ENCODE peak calls at places on chromosomes 6 and 20, in ten cellular contexts. One of them, this sample, is unnamed.

GRCh38 chr6:137234505-137234863 is 15.3 kb upstream of the IFNGR1 start:
- DNase-seq in IMR-90: no peak
- DNase-seq in skeletal muscle cell: no peak
- DNase-seq in keratinocyte: no peak
- DNase-seq in heart left ventricle: no peak
- DNase-seq in choroid plexus epithelial cell: no peak
- DNase-seq in CD8-positive, alpha-beta T cell: peak
- DNase-seq in HAP-1: no peak
- DNase-seq in CD8-positive, alpha-beta memory T cell: peak
- DNase-seq in PC-3: peak
- DNase-seq in this sample: peak

GRCh38 chr6:112331306-112331705 is 15.8 kb upstream of the RFPL4B start:
- DNase-seq in IMR-90: no peak
- DNase-seq in skeletal muscle cell: no peak
- DNase-seq in keratinocyte: peak
- DNase-seq in heart left ventricle: no peak
- DNase-seq in choroid plexus epithelial cell: no peak
- DNase-seq in CD8-positive, alpha-beta T cell: no peak
- DNase-seq in HAP-1: no peak
- DNase-seq in CD8-positive, alpha-beta memory T cell: no peak
- DNase-seq in PC-3: no peak
- DNase-seq in this sample: peak

GRCh38 chr6:69863766-69864165 is 2.6 kb upstream of the COL19A1 start:
- DNase-seq in IMR-90: no peak
- DNase-seq in skeletal muscle cell: no peak
- DNase-seq in keratinocyte: no peak
- DNase-seq in heart left ventricle: no peak
- DNase-seq in choroid plexus epithelial cell: no peak
- DNase-seq in CD8-positive, alpha-beta T cell: no peak
- DNase-seq in HAP-1: peak
- DNase-seq in CD8-positive, alpha-beta memory T cell: no peak
- DNase-seq in PC-3: no peak
- DNase-seq in this sample: no peak

GRCh38 chr20:47818466-47818865 is 33.2 kb upstream of the SULF2 start:
- DNase-seq in IMR-90: no peak
- DNase-seq in skeletal muscle cell: no peak
- DNase-seq in keratinocyte: no peak
- DNase-seq in heart left ventricle: no peak
- DNase-seq in choroid plexus epithelial cell: no peak
- DNase-seq in CD8-positive, alpha-beta T cell: no peak
- DNase-seq in HAP-1: no peak
- DNase-seq in CD8-positive, alpha-beta memory T cell: no peak
- DNase-seq in PC-3: no peak
- DNase-seq in this sample: no peak

GRCh38 chr20:59931511-59932312 is 1.7 kb downstream of the SYCP2 start:
- DNase-seq in IMR-90: no peak
- DNase-seq in skeletal muscle cell: no peak
- DNase-seq in keratinocyte: no peak
- DNase-seq in heart left ventricle: no peak
- DNase-seq in choroid plexus epithelial cell: no peak
- DNase-seq in CD8-positive, alpha-beta T cell: no peak
- DNase-seq in HAP-1: peak
- DNase-seq in CD8-positive, alpha-beta memory T cell: no peak
- DNase-seq in PC-3: no peak
- DNase-seq in this sample: no peak

GRCh38 chr20:44714701-44715494 is at the start of gene CCN5:
- DNase-seq in IMR-90: peak
- DNase-seq in skeletal muscle cell: no peak
- DNase-seq in keratinocyte: no peak
- DNase-seq in heart left ventricle: peak
- DNase-seq in choroid plexus epithelial cell: peak
- DNase-seq in CD8-positive, alpha-beta T cell: no peak
- DNase-seq in HAP-1: no peak
- DNase-seq in CD8-positive, alpha-beta memory T cell: no peak
- DNase-seq in PC-3: peak
- DNase-seq in this sample: peak

GRCh38 chr6:126041516-126042447 is 55.4 kb downstream of the TRMT11 start:
- DNase-seq in IMR-90: peak
- DNase-seq in skeletal muscle cell: no peak
- DNase-seq in keratinocyte: no peak
- DNase-seq in heart left ventricle: no peak
- DNase-seq in choroid plexus epithelial cell: no peak
- DNase-seq in CD8-positive, alpha-beta T cell: no peak
- DNase-seq in HAP-1: no peak
- DNase-seq in CD8-positive, alpha-beta memory T cell: no peak
- DNase-seq in PC-3: no peak
- DNase-seq in this sample: no peak

GRCh38 chr6:2097464-2097863 is 147.9 kb downstream of the GMDS start:
- DNase-seq in IMR-90: no peak
- DNase-seq in skeletal muscle cell: no peak
- DNase-seq in keratinocyte: no peak
- DNase-seq in heart left ventricle: no peak
- DNase-seq in choroid plexus epithelial cell: no peak
- DNase-seq in CD8-positive, alpha-beta T cell: no peak
- DNase-seq in HAP-1: no peak
- DNase-seq in CD8-positive, alpha-beta memory T cell: no peak
- DNase-seq in PC-3: no peak
- DNase-seq in this sample: no peak

GRCh38 chr6:100617633-100618348 is 153.1 kb upstream of the SIM1 start:
- DNase-seq in IMR-90: peak
- DNase-seq in skeletal muscle cell: no peak
- DNase-seq in keratinocyte: no peak
- DNase-seq in heart left ventricle: no peak
- DNase-seq in choroid plexus epithelial cell: peak
- DNase-seq in CD8-positive, alpha-beta T cell: no peak
- DNase-seq in HAP-1: no peak
- DNase-seq in CD8-positive, alpha-beta memory T cell: no peak
- DNase-seq in PC-3: peak
- DNase-seq in this sample: peak

GRCh38 chr6:35498407-35499045 is 1.6 kb upstream of the TEAD3 start:
- DNase-seq in IMR-90: no peak
- DNase-seq in skeletal muscle cell: no peak
- DNase-seq in keratinocyte: no peak
- DNase-seq in heart left ventricle: no peak
- DNase-seq in choroid plexus epithelial cell: no peak
- DNase-seq in CD8-positive, alpha-beta T cell: no peak
- DNase-seq in HAP-1: no peak
- DNase-seq in CD8-positive, alpha-beta memory T cell: no peak
- DNase-seq in PC-3: no peak
- DNase-seq in this sample: no peak

DNA sequence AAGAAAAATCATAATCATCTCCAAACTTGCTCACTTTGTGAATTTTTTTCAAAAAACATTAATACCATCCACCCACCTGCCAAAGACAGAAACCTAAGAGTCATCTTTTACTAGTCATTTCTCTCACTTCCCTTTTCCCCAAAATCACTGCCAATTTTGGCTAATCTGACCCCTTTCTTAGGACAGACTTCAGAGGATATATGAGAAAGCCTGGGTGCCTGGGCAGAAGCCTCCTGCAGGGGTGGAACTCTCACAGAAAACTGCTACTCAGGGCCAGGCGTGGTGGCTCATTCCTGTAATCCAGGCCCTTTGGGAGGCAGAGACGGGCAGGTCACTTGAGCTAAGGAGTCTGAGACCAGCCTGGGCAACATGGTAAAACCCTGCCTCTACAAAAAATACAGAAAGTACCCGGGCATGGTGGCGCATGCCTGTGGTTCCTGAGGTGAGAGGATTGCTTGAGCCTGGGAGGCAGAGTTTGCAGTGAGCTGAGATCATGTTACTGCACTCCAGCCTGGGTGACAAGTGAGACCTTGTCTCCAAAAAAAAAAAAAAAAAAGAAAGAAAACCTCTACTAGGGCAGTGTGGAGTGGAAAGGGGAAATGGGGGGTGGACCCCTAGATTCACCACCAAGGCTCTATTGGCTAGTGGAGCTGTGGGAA is 3.8 kb downstream of the DEK start:
- DNase-seq in IMR-90: peak
- DNase-seq in skeletal muscle cell: no peak
- DNase-seq in keratinocyte: peak
- DNase-seq in heart left ventricle: no peak
- DNase-seq in choroid plexus epithelial cell: peak
- DNase-seq in CD8-positive, alpha-beta T cell: no peak
- DNase-seq in HAP-1: no peak
- DNase-seq in CD8-positive, alpha-beta memory T cell: peak
- DNase-seq in PC-3: peak
- DNase-seq in this sample: peak
- H3K4me3 ChIP-seq in IMR-90: no peak
- H3K4me3 ChIP-seq in skeletal muscle cell: no peak
- H3K4me3 ChIP-seq in keratinocyte: peak
- H3K4me3 ChIP-seq in heart left ventricle: no peak
- H3K4me3 ChIP-seq in choroid plexus epithelial cell: no peak
- H3K4me3 ChIP-seq in CD8-positive, alpha-beta T cell: no peak
- H3K4me3 ChIP-seq in HAP-1: no peak
- H3K4me3 ChIP-seq in CD8-positive, alpha-beta memory T cell: no peak
- H3K4me3 ChIP-seq in PC-3: peak
- H3K4me3 ChIP-seq in this sample: no peak

GRCh38 chr20:2706688-2707352 is 14.2 kb downstream of the EBF4 start:
- DNase-seq in IMR-90: no peak
- DNase-seq in skeletal muscle cell: no peak
- DNase-seq in keratinocyte: no peak
- DNase-seq in heart left ventricle: no peak
- DNase-seq in choroid plexus epithelial cell: no peak
- DNase-seq in CD8-positive, alpha-beta T cell: no peak
- DNase-seq in HAP-1: no peak
- DNase-seq in CD8-positive, alpha-beta memory T cell: no peak
- DNase-seq in PC-3: no peak
- DNase-seq in this sample: no peak
- H3K4me3 ChIP-seq in IMR-90: no peak
- H3K4me3 ChIP-seq in skeletal muscle cell: no peak
- H3K4me3 ChIP-seq in keratinocyte: no peak
- H3K4me3 ChIP-seq in heart left ventricle: no peak
- H3K4me3 ChIP-seq in choroid plexus epithelial cell: no peak
- H3K4me3 ChIP-seq in CD8-positive, alpha-beta T cell: no peak
- H3K4me3 ChIP-seq in HAP-1: no peak
- H3K4me3 ChIP-seq in CD8-positive, alpha-beta memory T cell: no peak
- H3K4me3 ChIP-seq in PC-3: no peak
- H3K4me3 ChIP-seq in this sample: no peak

GRCh38 chr6:106104941-106105340 is 18.8 kb downstream of the PRDM1 start:
- DNase-seq in IMR-90: no peak
- DNase-seq in skeletal muscle cell: no peak
- DNase-seq in keratinocyte: no peak
- DNase-seq in heart left ventricle: no peak
- DNase-seq in choroid plexus epithelial cell: no peak
- DNase-seq in CD8-positive, alpha-beta T cell: no peak
- DNase-seq in HAP-1: no peak
- DNase-seq in CD8-positive, alpha-beta memory T cell: no peak
- DNase-seq in PC-3: no peak
- DNase-seq in this sample: no peak

GRCh38 chr6:106102967-106103727 is 17.0 kb downstream of the PRDM1 start:
- DNase-seq in IMR-90: no peak
- DNase-seq in skeletal muscle cell: no peak
- DNase-seq in keratinocyte: no peak
- DNase-seq in heart left ventricle: no peak
- DNase-seq in choroid plexus epithelial cell: no peak
- DNase-seq in CD8-positive, alpha-beta T cell: no peak
- DNase-seq in HAP-1: no peak
- DNase-seq in CD8-positive, alpha-beta memory T cell: no peak
- DNase-seq in PC-3: no peak
- DNase-seq in this sample: no peak

GRCh38 chr6:106102034-106102433 is 15.9 kb downstream of the PRDM1 start:
- DNase-seq in IMR-90: no peak
- DNase-seq in skeletal muscle cell: no peak
- DNase-seq in keratinocyte: no peak
- DNase-seq in heart left ventricle: no peak
- DNase-seq in choroid plexus epithelial cell: no peak
- DNase-seq in CD8-positive, alpha-beta T cell: no peak
- DNase-seq in HAP-1: no peak
- DNase-seq in CD8-positive, alpha-beta memory T cell: no peak
- DNase-seq in PC-3: no peak
- DNase-seq in this sample: no peak

GRCh38 chr6:106104476-106104875 is 18.3 kb downstream of the PRDM1 start:
- DNase-seq in IMR-90: no peak
- DNase-seq in skeletal muscle cell: no peak
- DNase-seq in keratinocyte: no peak
- DNase-seq in heart left ventricle: no peak
- DNase-seq in choroid plexus epithelial cell: no peak
- DNase-seq in CD8-positive, alpha-beta T cell: no peak
- DNase-seq in HAP-1: no peak
- DNase-seq in CD8-positive, alpha-beta memory T cell: no peak
- DNase-seq in PC-3: no peak
- DNase-seq in this sample: no peak

DNA sequence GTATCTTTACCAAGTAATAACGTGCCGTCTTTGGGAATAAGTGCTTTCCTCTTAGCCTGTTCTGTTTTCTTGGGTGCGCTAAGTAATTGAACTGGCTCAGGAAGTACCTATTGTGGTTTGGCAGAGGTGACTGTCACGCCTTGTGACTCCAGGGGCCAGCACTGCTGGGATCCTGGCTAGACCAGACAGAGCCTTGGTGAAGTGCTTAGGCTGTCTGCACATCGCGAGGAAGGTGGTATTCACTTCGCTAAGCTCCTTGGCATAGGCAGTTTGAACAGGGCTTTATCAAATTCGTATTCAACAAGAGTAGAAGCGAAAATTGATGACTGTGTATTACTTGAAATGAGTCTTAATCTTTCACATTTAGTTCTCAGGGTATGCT is 17.6 kb downstream of the PRDM1 start:
- DNase-seq in IMR-90: no peak
- DNase-seq in skeletal muscle cell: no peak
- DNase-seq in keratinocyte: no peak
- DNase-seq in heart left ventricle: no peak
- DNase-seq in choroid plexus epithelial cell: no peak
- DNase-seq in CD8-positive, alpha-beta T cell: peak
- DNase-seq in HAP-1: no peak
- DNase-seq in CD8-positive, alpha-beta memory T cell: peak
- DNase-seq in PC-3: peak
- DNase-seq in this sample: peak
- H3K4me3 ChIP-seq in IMR-90: no peak
- H3K4me3 ChIP-seq in skeletal muscle cell: no peak
- H3K4me3 ChIP-seq in keratinocyte: peak
- H3K4me3 ChIP-seq in heart left ventricle: peak
- H3K4me3 ChIP-seq in choroid plexus epithelial cell: no peak
- H3K4me3 ChIP-seq in CD8-positive, alpha-beta T cell: peak
- H3K4me3 ChIP-seq in HAP-1: no peak
- H3K4me3 ChIP-seq in CD8-positive, alpha-beta memory T cell: peak
- H3K4me3 ChIP-seq in PC-3: peak
- H3K4me3 ChIP-seq in this sample: peak

DNA sequence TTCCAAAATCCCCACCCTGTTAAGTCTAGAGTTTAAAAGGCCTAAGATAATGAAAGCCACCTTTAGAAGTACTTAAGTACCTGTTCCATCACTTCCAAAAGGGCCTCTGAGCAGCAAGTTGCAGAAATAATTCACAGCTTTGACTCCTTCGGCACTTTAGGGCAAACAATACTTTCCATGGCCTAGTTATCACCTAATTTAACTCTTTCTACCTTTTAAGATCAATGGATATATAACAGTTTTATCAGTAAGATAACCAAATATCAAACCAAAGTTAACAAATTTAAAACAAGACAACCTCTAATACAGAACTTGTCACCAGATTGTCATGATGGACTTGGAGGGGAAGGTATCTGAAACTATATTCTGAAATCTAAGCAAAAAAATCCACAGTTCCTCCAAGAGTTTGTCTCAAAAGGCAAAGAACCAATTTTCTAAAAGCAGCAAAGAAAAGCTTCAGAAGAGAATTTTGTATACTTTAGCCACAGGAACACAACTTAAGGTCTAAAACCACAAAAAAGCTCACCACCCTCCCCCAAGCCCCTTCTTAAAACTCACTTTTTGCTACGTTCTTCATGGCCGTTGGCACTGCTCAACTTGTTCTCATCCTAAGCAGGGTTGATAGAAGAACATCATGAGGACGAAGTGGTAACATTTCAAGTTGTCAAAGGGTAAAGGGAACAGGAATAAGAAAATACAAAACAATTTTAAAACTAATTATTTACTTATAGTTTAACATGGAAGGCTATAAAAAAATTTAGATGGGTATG is 3.5 kb downstream of the RBM39 start:
- DNase-seq in IMR-90: no peak
- DNase-seq in skeletal muscle cell: no peak
- DNase-seq in keratinocyte: no peak
- DNase-seq in heart left ventricle: no peak
- DNase-seq in choroid plexus epithelial cell: no peak
- DNase-seq in CD8-positive, alpha-beta T cell: no peak
- DNase-seq in HAP-1: no peak
- DNase-seq in CD8-positive, alpha-beta memory T cell: no peak
- DNase-seq in PC-3: no peak
- DNase-seq in this sample: no peak
- H3K4me3 ChIP-seq in IMR-90: no peak
- H3K4me3 ChIP-seq in skeletal muscle cell: no peak
- H3K4me3 ChIP-seq in keratinocyte: no peak
- H3K4me3 ChIP-seq in heart left ventricle: peak
- H3K4me3 ChIP-seq in choroid plexus epithelial cell: peak
- H3K4me3 ChIP-seq in CD8-positive, alpha-beta T cell: no peak
- H3K4me3 ChIP-seq in HAP-1: no peak
- H3K4me3 ChIP-seq in CD8-positive, alpha-beta memory T cell: peak
- H3K4me3 ChIP-seq in PC-3: peak
- H3K4me3 ChIP-seq in this sample: peak

This sample was measured in epithelial cell of esophagus.